ENCODE peak calls at places on chromosomes 2 and 18, in five cellular contexts. D is GM12878, J is K562, O is HepG2, Q is H1. V is an unnamed sample.

GRCh38 chr2:172239944-172240590 is 137.4 kb upstream of the DLX2 start:
- DNase-seq in D (no peak), J (peak; percentile 41), O (no peak), Q (no peak), V (no peak)

GRCh38 chr2:148817210-148817708 is 57.8 kb upstream of the KIF5C start:
- DNase-seq in D (no peak), J (no peak), O (no peak), Q (no peak), V (no peak)

GRCh38 chr2:157487747-157488146 is 43.9 kb upstream of the CYTIP start:
- DNase-seq in D (no peak), J (no peak), O (no peak), Q (no peak), V (no peak)

GRCh38 chr2:238513346-238513745 is 86.6 kb downstream of the ASB1 start:
- DNase-seq in D (no peak), J (peak; percentile 63), O (peak; percentile 68), Q (no peak), V (peak; percentile 42)

GRCh38 chr2:26807788-26808460 is 22.1 kb downstream of the CENPA start:
- DNase-seq in D (no peak), J (no peak), O (no peak), Q (no peak), V (no peak)

GRCh38 chr2:196801578-196801977 is 2.1 kb upstream of the GTF3C3 start:
- DNase-seq in D (no peak), J (no peak), O (no peak), Q (no peak), V (no peak)

GRCh38 chr2:236765475-236765874 is 195.8 kb downstream of the ACKR3 start:
- DNase-seq in D (no peak), J (no peak), O (no peak), Q (no peak), V (no peak)

GRCh38 chr2:88187038-88187676 is 17.0 kb downstream of the THNSL2 start:
- DNase-seq in D (no peak), J (peak; percentile 67), O (peak; percentile 70), Q (peak; percentile 73), V (peak; percentile 61)

GRCh38 chr2:158753561-158754302 is 41.4 kb upstream of the DAPL1 start:
- DNase-seq in D (no peak), J (peak; percentile 83), O (peak; percentile 62), Q (peak; percentile 17), V (peak; percentile 48)

GRCh38 chr2:172968061-172968469 is 107.6 kb upstream of the MAP3K20 start:
- DNase-seq in D (no peak), J (no peak), O (peak; percentile 20), Q (no peak), V (no peak)

GRCh38 chr2:47072018-47072691 is 83.0 kb downstream of the STPG4 start:
- DNase-seq in D (no peak), J (no peak), O (no peak), Q (no peak), V (no peak)

GRCh38 chr18:68519341-68519740 is 195.6 kb downstream of the TMX3 start:
- DNase-seq in D (no peak), J (no peak), O (no peak), Q (no peak), V (no peak)

GRCh38 chr2:36356199-36356989 is 816 bp downstream of the CRIM1 start:
- DNase-seq in D (no peak), J (no peak), O (no peak), Q (no peak), V (no peak)

GRCh38 chr2:16123881-16124780 is 183.8 kb downstream of the MYCN start:
- DNase-seq in D (no peak), J (no peak), O (no peak), Q (no peak), V (no peak)

GRCh38 chr2:33681333-33681732 is 82.2 kb upstream of the FAM98A start:
- DNase-seq in D (no peak), J (no peak), O (no peak), Q (no peak), V (no peak)

GRCh38 chr2:102179788-102180686 is 6.8 kb upstream of the IL1RL2 start:
- DNase-seq in D (no peak), J (no peak), O (no peak), Q (no peak), V (no peak)

GRCh38 chr2:28228419-28228995 is 164.2 kb upstream of the FOSL2 start:
- DNase-seq in D (no peak), J (no peak), O (no peak), Q (no peak), V (no peak)

GRCh38 chr2:105388971-105389381 is 9.9 kb downstream of the FHL2 start:
- DNase-seq in D (no peak), J (no peak), O (no peak), Q (no peak), V (no peak)

GRCh38 chr2:72996152-72996502 is 75.4 kb downstream of the SFXN5 start:
- DNase-seq in D (no peak), J (no peak), O (no peak), Q (no peak), V (no peak)

GRCh38 chr2:33765122-33765521 is 166.0 kb upstream of the FAM98A start:
- DNase-seq in D (no peak), J (no peak), O (no peak), Q (no peak), V (no peak)

GRCh38 chr18:74522635-74523548 is 11.4 kb upstream of the CNDP1 start:
- DNase-seq in D (no peak), J (no peak), O (no peak), Q (no peak), V (no peak)

GRCh38 chr2:144519934-144520717 is at the start of gene ZEB2:
- DNase-seq in D (no peak), J (peak; percentile 56), O (peak; percentile 12), Q (no peak), V (peak; percentile 19)

GRCh38 chr2:107529146-107529545 is 297.5 kb upstream of the RGPD4 start:
- DNase-seq in D (no peak), J (no peak), O (no peak), Q (no peak), V (no peak)

GRCh38 chr2:45072064-45072861 is 63.0 kb upstream of the SIX2 start:
- DNase-seq in D (no peak), J (no peak), O (no peak), Q (no peak), V (no peak)

GRCh38 chr2:70450641-70451250 is 102.9 kb downstream of the TGFA start:
- DNase-seq in D (no peak), J (no peak), O (no peak), Q (no peak), V (no peak)

GRCh38 chr2:109305494-109306187 is 176.6 kb downstream of the SH3RF3 start:
- DNase-seq in D (no peak), J (no peak), O (no peak), Q (no peak), V (no peak)

GRCh38 chr2:212364586-212364985 is 174.0 kb downstream of the ERBB4 start:
- DNase-seq in D (no peak), J (no peak), O (no peak), Q (no peak), V (no peak)
- TF ChIP-seq ATF3 in D (no peak), J (no peak), O (no peak), Q (no peak), V (no peak)

GRCh38 chr2:66925128-66925527 is 472.0 kb upstream of the ETAA1 start:
- DNase-seq in D (no peak), J (no peak), O (no peak), Q (no peak), V (no peak)

GRCh38 chr2:66920415-66920814 is 476.7 kb upstream of the ETAA1 start:
- DNase-seq in D (no peak), J (no peak), O (no peak), Q (no peak), V (no peak)

GRCh38 chr2:66915237-66915636 is 480.3 kb downstream of the MEIS1 start:
- DNase-seq in D (no peak), J (no peak), O (no peak), Q (no peak), V (no peak)

DNA sequence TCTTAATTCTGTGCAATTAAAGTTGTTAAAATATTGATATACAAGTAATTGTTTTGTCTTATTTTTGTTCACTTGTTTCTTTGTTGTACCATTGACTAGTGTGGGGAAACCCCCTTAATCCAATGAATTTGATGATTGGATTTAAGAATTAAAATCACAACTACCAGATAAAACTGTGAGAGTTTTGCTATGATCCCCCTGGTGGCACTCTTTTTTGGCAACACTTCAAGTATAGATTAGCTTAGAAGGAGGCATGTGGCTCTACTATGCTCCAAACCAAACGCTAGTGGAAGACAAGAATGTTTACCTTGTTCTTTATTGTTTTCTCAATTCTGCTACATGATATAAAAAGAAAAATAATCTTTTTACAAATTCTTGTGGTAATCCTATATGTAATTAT is 477.8 kb upstream of the ETAA1 start:
- DNase-seq in D (no peak), J (no peak), O (no peak), Q (no peak), V (no peak)
- TF ChIP-seq CEBPB in D (no peak), J (no peak), O (no peak), Q (no peak), V (no peak)

DNA sequence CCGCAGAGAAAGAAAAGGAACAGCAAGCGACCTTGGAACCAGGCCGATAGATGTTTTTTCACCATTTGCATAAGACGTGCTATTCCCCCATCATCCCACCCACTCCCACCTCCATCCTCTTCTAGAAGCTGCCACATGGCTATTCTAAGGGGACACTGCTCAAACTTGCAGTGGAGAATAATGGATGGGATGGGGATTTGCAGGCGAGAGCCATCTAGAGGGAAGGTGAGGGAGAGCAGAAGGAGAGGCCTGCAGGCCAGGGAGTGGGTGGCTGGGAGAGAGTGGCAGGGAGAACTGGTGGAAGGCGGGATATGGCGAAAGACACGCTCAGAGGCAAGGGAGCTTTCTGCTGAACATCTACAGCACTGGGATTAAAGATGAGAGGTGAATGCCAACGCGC is 84.9 kb downstream of the MAPK4 start:
- DNase-seq in D (no peak), J (peak; percentile 12), O (peak; percentile 33), Q (peak; percentile 56), V (peak; percentile 23)
- TF ChIP-seq ATF3 in D (no peak), J (no peak), O (no peak), Q (no peak), V (no peak)

DNA sequence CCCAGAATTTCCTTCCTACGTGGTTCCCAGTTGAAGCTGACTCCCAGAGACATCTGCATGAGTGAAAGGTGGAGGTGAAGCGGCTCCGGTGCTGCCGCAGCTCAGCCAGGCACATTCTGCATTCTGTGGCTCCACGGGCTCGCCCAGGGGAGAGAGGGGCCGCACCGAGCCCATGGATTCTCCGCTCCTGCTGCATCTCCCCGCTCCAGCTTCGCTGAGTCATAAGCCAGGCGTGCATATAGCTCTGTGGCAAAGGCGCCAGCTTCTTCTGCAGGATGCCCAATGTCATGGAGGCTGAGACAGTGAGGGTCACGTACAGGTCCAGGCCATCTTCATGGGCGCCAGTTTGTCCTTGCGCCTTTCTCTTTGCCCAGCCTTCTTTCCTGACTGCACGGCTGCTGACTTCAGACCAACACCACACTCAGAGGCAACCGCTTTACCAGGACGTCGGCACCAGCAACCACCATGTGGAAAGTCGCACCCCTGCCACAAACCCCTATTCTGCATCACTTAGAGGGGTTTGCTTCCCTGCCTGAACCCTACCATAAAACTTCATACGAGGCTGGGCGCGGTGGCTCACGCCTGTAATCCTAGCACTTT is 215.7 kb downstream of the MGAT5 start:
- DNase-seq in D (no peak), J (no peak), O (no peak), Q (no peak), V (no peak)
- TF ChIP-seq CEBPB in D (no peak), J (no peak), O (no peak), Q (no peak), V (no peak)